ENCODE peak calls at places on chromosomes 16 and 17, in five cellular contexts. One of them, this sample, is unnamed.
A peak's percentile ranks its signal among the peaks of the same experiment; 100 is the strongest.

GRCh38 chr17:41484920-41485904 is 4.3 kb upstream of the KRT35 start:
- ATAC-seq in stimulated activated effector memory CD8-positive, alpha-beta T cell treated with anti-CD3 and anti-CD28 coated beads, Interleukin-12 subunit alpha, Interleukin-12 subunit beta, amount 100 ng/mL, for 72 hours: peak; percentile 9
- ATAC-seq in activated CD4-positive, alpha-beta T cell treated with anti-CD3 and anti-CD28 coated beads for 36 hours: no peak
- ATAC-seq in heart right ventricle: peak; percentile 58
- ATAC-seq in activated CD8-positive, alpha-beta T cell treated with anti-CD3 and anti-CD28 coated beads for 36 hours: no peak
- ATAC-seq in this sample: no peak

GRCh38 chr16:31386157-31386984 is 6.8 kb upstream of the ITGAD start:
- ATAC-seq in stimulated activated effector memory CD8-positive, alpha-beta T cell treated with anti-CD3 and anti-CD28 coated beads, Interleukin-12 subunit alpha, Interleukin-12 subunit beta, amount 100 ng/mL, for 72 hours: peak; percentile 99
- ATAC-seq in activated CD4-positive, alpha-beta T cell treated with anti-CD3 and anti-CD28 coated beads for 36 hours: peak; percentile 96
- ATAC-seq in heart right ventricle: peak; percentile 51
- ATAC-seq in activated CD8-positive, alpha-beta T cell treated with anti-CD3 and anti-CD28 coated beads for 36 hours: peak; percentile 92
- ATAC-seq in this sample: peak; percentile 98

GRCh38 chr17:61393550-61393903 is 6.1 kb upstream of the TBX2 start:
- ATAC-seq in stimulated activated effector memory CD8-positive, alpha-beta T cell treated with anti-CD3 and anti-CD28 coated beads, Interleukin-12 subunit alpha, Interleukin-12 subunit beta, amount 100 ng/mL, for 72 hours: no peak
- ATAC-seq in activated CD4-positive, alpha-beta T cell treated with anti-CD3 and anti-CD28 coated beads for 36 hours: peak; percentile 40
- ATAC-seq in heart right ventricle: no peak
- ATAC-seq in activated CD8-positive, alpha-beta T cell treated with anti-CD3 and anti-CD28 coated beads for 36 hours: no peak
- ATAC-seq in this sample: no peak

GRCh38 chr16:26644912-26645543 is 421.7 kb upstream of the C16orf82 start:
- ATAC-seq in stimulated activated effector memory CD8-positive, alpha-beta T cell treated with anti-CD3 and anti-CD28 coated beads, Interleukin-12 subunit alpha, Interleukin-12 subunit beta, amount 100 ng/mL, for 72 hours: peak; percentile 85
- ATAC-seq in activated CD4-positive, alpha-beta T cell treated with anti-CD3 and anti-CD28 coated beads for 36 hours: peak; percentile 56
- ATAC-seq in heart right ventricle: no peak
- ATAC-seq in activated CD8-positive, alpha-beta T cell treated with anti-CD3 and anti-CD28 coated beads for 36 hours: peak; percentile 53
- ATAC-seq in this sample: peak; percentile 29

GRCh38 chr16:79076039-79076767 is 524.3 kb downstream of the MAF start:
- ATAC-seq in stimulated activated effector memory CD8-positive, alpha-beta T cell treated with anti-CD3 and anti-CD28 coated beads, Interleukin-12 subunit alpha, Interleukin-12 subunit beta, amount 100 ng/mL, for 72 hours: peak; percentile 95
- ATAC-seq in activated CD4-positive, alpha-beta T cell treated with anti-CD3 and anti-CD28 coated beads for 36 hours: peak; percentile 75
- ATAC-seq in heart right ventricle: no peak
- ATAC-seq in activated CD8-positive, alpha-beta T cell treated with anti-CD3 and anti-CD28 coated beads for 36 hours: peak; percentile 84
- ATAC-seq in this sample: peak; percentile 88

GRCh38 chr17:76038050-76038449 is 10.9 kb upstream of the EVPL start:
- ATAC-seq in stimulated activated effector memory CD8-positive, alpha-beta T cell treated with anti-CD3 and anti-CD28 coated beads, Interleukin-12 subunit alpha, Interleukin-12 subunit beta, amount 100 ng/mL, for 72 hours: no peak
- ATAC-seq in activated CD4-positive, alpha-beta T cell treated with anti-CD3 and anti-CD28 coated beads for 36 hours: no peak
- ATAC-seq in heart right ventricle: no peak
- ATAC-seq in activated CD8-positive, alpha-beta T cell treated with anti-CD3 and anti-CD28 coated beads for 36 hours: no peak
- ATAC-seq in this sample: no peak

GRCh38 chr16:81429045-81429521 is 15.5 kb upstream of the CMIP start:
- ATAC-seq in stimulated activated effector memory CD8-positive, alpha-beta T cell treated with anti-CD3 and anti-CD28 coated beads, Interleukin-12 subunit alpha, Interleukin-12 subunit beta, amount 100 ng/mL, for 72 hours: no peak
- ATAC-seq in activated CD4-positive, alpha-beta T cell treated with anti-CD3 and anti-CD28 coated beads for 36 hours: no peak
- ATAC-seq in heart right ventricle: no peak
- ATAC-seq in activated CD8-positive, alpha-beta T cell treated with anti-CD3 and anti-CD28 coated beads for 36 hours: no peak
- ATAC-seq in this sample: no peak

GRCh38 chr17:78682363-78682762 is 99.7 kb downstream of the CYTH1 start:
- ATAC-seq in stimulated activated effector memory CD8-positive, alpha-beta T cell treated with anti-CD3 and anti-CD28 coated beads, Interleukin-12 subunit alpha, Interleukin-12 subunit beta, amount 100 ng/mL, for 72 hours: no peak
- ATAC-seq in activated CD4-positive, alpha-beta T cell treated with anti-CD3 and anti-CD28 coated beads for 36 hours: no peak
- ATAC-seq in heart right ventricle: no peak
- ATAC-seq in activated CD8-positive, alpha-beta T cell treated with anti-CD3 and anti-CD28 coated beads for 36 hours: no peak
- ATAC-seq in this sample: no peak

GRCh38 chr16:53517851-53518250 is 14.8 kb upstream of the AKTIP start:
- ATAC-seq in stimulated activated effector memory CD8-positive, alpha-beta T cell treated with anti-CD3 and anti-CD28 coated beads, Interleukin-12 subunit alpha, Interleukin-12 subunit beta, amount 100 ng/mL, for 72 hours: no peak
- ATAC-seq in activated CD4-positive, alpha-beta T cell treated with anti-CD3 and anti-CD28 coated beads for 36 hours: no peak
- ATAC-seq in heart right ventricle: no peak
- ATAC-seq in activated CD8-positive, alpha-beta T cell treated with anti-CD3 and anti-CD28 coated beads for 36 hours: no peak
- ATAC-seq in this sample: no peak

GRCh38 chr17:55785181-55785580 is 34.3 kb downstream of the PCTP start:
- ATAC-seq in stimulated activated effector memory CD8-positive, alpha-beta T cell treated with anti-CD3 and anti-CD28 coated beads, Interleukin-12 subunit alpha, Interleukin-12 subunit beta, amount 100 ng/mL, for 72 hours: no peak
- ATAC-seq in activated CD4-positive, alpha-beta T cell treated with anti-CD3 and anti-CD28 coated beads for 36 hours: no peak
- ATAC-seq in heart right ventricle: no peak
- ATAC-seq in activated CD8-positive, alpha-beta T cell treated with anti-CD3 and anti-CD28 coated beads for 36 hours: no peak
- ATAC-seq in this sample: no peak

GRCh38 chr16:1712791-1713261 is 6.8 kb downstream of the MAPK8IP3 start:
- ATAC-seq in stimulated activated effector memory CD8-positive, alpha-beta T cell treated with anti-CD3 and anti-CD28 coated beads, Interleukin-12 subunit alpha, Interleukin-12 subunit beta, amount 100 ng/mL, for 72 hours: no peak
- ATAC-seq in activated CD4-positive, alpha-beta T cell treated with anti-CD3 and anti-CD28 coated beads for 36 hours: no peak
- ATAC-seq in heart right ventricle: no peak
- ATAC-seq in activated CD8-positive, alpha-beta T cell treated with anti-CD3 and anti-CD28 coated beads for 36 hours: no peak
- ATAC-seq in this sample: no peak

GRCh38 chr16:67936876-67937605 is 391 bp upstream of the PSMB10 start:
- ATAC-seq in stimulated activated effector memory CD8-positive, alpha-beta T cell treated with anti-CD3 and anti-CD28 coated beads, Interleukin-12 subunit alpha, Interleukin-12 subunit beta, amount 100 ng/mL, for 72 hours: peak; percentile 69
- ATAC-seq in activated CD4-positive, alpha-beta T cell treated with anti-CD3 and anti-CD28 coated beads for 36 hours: peak; percentile 54
- ATAC-seq in heart right ventricle: no peak
- ATAC-seq in activated CD8-positive, alpha-beta T cell treated with anti-CD3 and anti-CD28 coated beads for 36 hours: peak; percentile 54
- ATAC-seq in this sample: peak; percentile 63

GRCh38 chr16:11234884-11235702 is 20.9 kb downstream of the SOCS1 start:
- ATAC-seq in stimulated activated effector memory CD8-positive, alpha-beta T cell treated with anti-CD3 and anti-CD28 coated beads, Interleukin-12 subunit alpha, Interleukin-12 subunit beta, amount 100 ng/mL, for 72 hours: no peak
- ATAC-seq in activated CD4-positive, alpha-beta T cell treated with anti-CD3 and anti-CD28 coated beads for 36 hours: no peak
- ATAC-seq in heart right ventricle: peak; percentile 34
- ATAC-seq in activated CD8-positive, alpha-beta T cell treated with anti-CD3 and anti-CD28 coated beads for 36 hours: no peak
- ATAC-seq in this sample: no peak

GRCh38 chr17:7914771-7915610 is 1.1 kb downstream of the RNF227 start:
- ATAC-seq in stimulated activated effector memory CD8-positive, alpha-beta T cell treated with anti-CD3 and anti-CD28 coated beads, Interleukin-12 subunit alpha, Interleukin-12 subunit beta, amount 100 ng/mL, for 72 hours: peak; percentile 55
- ATAC-seq in activated CD4-positive, alpha-beta T cell treated with anti-CD3 and anti-CD28 coated beads for 36 hours: peak; percentile 39
- ATAC-seq in heart right ventricle: peak; percentile 11
- ATAC-seq in activated CD8-positive, alpha-beta T cell treated with anti-CD3 and anti-CD28 coated beads for 36 hours: peak; percentile 43
- ATAC-seq in this sample: peak; percentile 57

GRCh38 chr17:66952681-66953638 is 11.5 kb upstream of the CACNG4 start:
- ATAC-seq in stimulated activated effector memory CD8-positive, alpha-beta T cell treated with anti-CD3 and anti-CD28 coated beads, Interleukin-12 subunit alpha, Interleukin-12 subunit beta, amount 100 ng/mL, for 72 hours: no peak
- ATAC-seq in activated CD4-positive, alpha-beta T cell treated with anti-CD3 and anti-CD28 coated beads for 36 hours: no peak
- ATAC-seq in heart right ventricle: no peak
- ATAC-seq in activated CD8-positive, alpha-beta T cell treated with anti-CD3 and anti-CD28 coated beads for 36 hours: no peak
- ATAC-seq in this sample: no peak

GRCh38 chr17:18038149-18038850 is 668 bp downstream of the ATPAF2 start:
- ATAC-seq in stimulated activated effector memory CD8-positive, alpha-beta T cell treated with anti-CD3 and anti-CD28 coated beads, Interleukin-12 subunit alpha, Interleukin-12 subunit beta, amount 100 ng/mL, for 72 hours: peak; percentile 63
- ATAC-seq in activated CD4-positive, alpha-beta T cell treated with anti-CD3 and anti-CD28 coated beads for 36 hours: peak; percentile 56
- ATAC-seq in heart right ventricle: no peak
- ATAC-seq in activated CD8-positive, alpha-beta T cell treated with anti-CD3 and anti-CD28 coated beads for 36 hours: peak; percentile 35
- ATAC-seq in this sample: peak; percentile 39

GRCh38 chr17:48871551-48872351 is 20.8 kb upstream of the ATP5MC1 start:
- ATAC-seq in stimulated activated effector memory CD8-positive, alpha-beta T cell treated with anti-CD3 and anti-CD28 coated beads, Interleukin-12 subunit alpha, Interleukin-12 subunit beta, amount 100 ng/mL, for 72 hours: no peak
- ATAC-seq in activated CD4-positive, alpha-beta T cell treated with anti-CD3 and anti-CD28 coated beads for 36 hours: no peak
- ATAC-seq in heart right ventricle: peak; percentile 70
- ATAC-seq in activated CD8-positive, alpha-beta T cell treated with anti-CD3 and anti-CD28 coated beads for 36 hours: no peak
- ATAC-seq in this sample: no peak

GRCh38 chr17:80639658-80640057 is 95.0 kb downstream of the RPTOR start:
- ATAC-seq in stimulated activated effector memory CD8-positive, alpha-beta T cell treated with anti-CD3 and anti-CD28 coated beads, Interleukin-12 subunit alpha, Interleukin-12 subunit beta, amount 100 ng/mL, for 72 hours: no peak
- ATAC-seq in activated CD4-positive, alpha-beta T cell treated with anti-CD3 and anti-CD28 coated beads for 36 hours: no peak
- ATAC-seq in heart right ventricle: no peak
- ATAC-seq in activated CD8-positive, alpha-beta T cell treated with anti-CD3 and anti-CD28 coated beads for 36 hours: no peak
- ATAC-seq in this sample: no peak

GRCh38 chr17:43324205-43324893 is 74.4 kb upstream of the ARL4D start:
- ATAC-seq in stimulated activated effector memory CD8-positive, alpha-beta T cell treated with anti-CD3 and anti-CD28 coated beads, Interleukin-12 subunit alpha, Interleukin-12 subunit beta, amount 100 ng/mL, for 72 hours: no peak
- ATAC-seq in activated CD4-positive, alpha-beta T cell treated with anti-CD3 and anti-CD28 coated beads for 36 hours: peak; percentile 47
- ATAC-seq in heart right ventricle: no peak
- ATAC-seq in activated CD8-positive, alpha-beta T cell treated with anti-CD3 and anti-CD28 coated beads for 36 hours: peak; percentile 53
- ATAC-seq in this sample: no peak

GRCh38 chr16:25060920-25061319 is 45.8 kb upstream of the ARHGAP17 start:
- ATAC-seq in stimulated activated effector memory CD8-positive, alpha-beta T cell treated with anti-CD3 and anti-CD28 coated beads, Interleukin-12 subunit alpha, Interleukin-12 subunit beta, amount 100 ng/mL, for 72 hours: peak; percentile 79
- ATAC-seq in activated CD4-positive, alpha-beta T cell treated with anti-CD3 and anti-CD28 coated beads for 36 hours: peak; percentile 74
- ATAC-seq in heart right ventricle: peak; percentile 56
- ATAC-seq in activated CD8-positive, alpha-beta T cell treated with anti-CD3 and anti-CD28 coated beads for 36 hours: peak; percentile 84
- ATAC-seq in this sample: peak; percentile 60

GRCh38 chr16:66120656-66121055 is 245.8 kb upstream of the CDH5 start:
- ATAC-seq in stimulated activated effector memory CD8-positive, alpha-beta T cell treated with anti-CD3 and anti-CD28 coated beads, Interleukin-12 subunit alpha, Interleukin-12 subunit beta, amount 100 ng/mL, for 72 hours: no peak
- ATAC-seq in activated CD4-positive, alpha-beta T cell treated with anti-CD3 and anti-CD28 coated beads for 36 hours: no peak
- ATAC-seq in heart right ventricle: no peak
- ATAC-seq in activated CD8-positive, alpha-beta T cell treated with anti-CD3 and anti-CD28 coated beads for 36 hours: no peak
- ATAC-seq in this sample: no peak

GRCh38 chr16:8729779-8730334 is 55.4 kb downstream of the ABAT start:
- ATAC-seq in stimulated activated effector memory CD8-positive, alpha-beta T cell treated with anti-CD3 and anti-CD28 coated beads, Interleukin-12 subunit alpha, Interleukin-12 subunit beta, amount 100 ng/mL, for 72 hours: no peak
- ATAC-seq in activated CD4-positive, alpha-beta T cell treated with anti-CD3 and anti-CD28 coated beads for 36 hours: no peak
- ATAC-seq in heart right ventricle: peak; percentile 48
- ATAC-seq in activated CD8-positive, alpha-beta T cell treated with anti-CD3 and anti-CD28 coated beads for 36 hours: no peak
- ATAC-seq in this sample: no peak

GRCh38 chr17:17693253-17693954 is 12.1 kb downstream of the RAI1 start:
- ATAC-seq in stimulated activated effector memory CD8-positive, alpha-beta T cell treated with anti-CD3 and anti-CD28 coated beads, Interleukin-12 subunit alpha, Interleukin-12 subunit beta, amount 100 ng/mL, for 72 hours: no peak
- ATAC-seq in activated CD4-positive, alpha-beta T cell treated with anti-CD3 and anti-CD28 coated beads for 36 hours: no peak
- ATAC-seq in heart right ventricle: peak; percentile 55
- ATAC-seq in activated CD8-positive, alpha-beta T cell treated with anti-CD3 and anti-CD28 coated beads for 36 hours: no peak
- ATAC-seq in this sample: no peak

This sample was measured in activated T-helper 17 cell treated with anti-CD3 and anti-CD28 coated beads, Interleukin-2, amount 50 U/mL, for 72 hours.